ENCODE peak calls at places on chromosomes 1 and 21, in four cellular contexts. I is fibroblast of lung; J is astrocyte; V is activated CD8-positive, alpha-beta memory T cell treated with anti-CD3 and anti-CD28 coated beads, Interleukin-2, amount 10 ng/mL, durations not matched to agents 7 days and 5 days. B is an unnamed sample.

GRCh38 chr1:207923121-207923520 is 12.2 kb upstream of the CD34 start:
- DNase-seq in I (no peak), J (no peak), V (no peak), B (no peak)

GRCh38 chr1:94713472-94714141 is 106.5 kb upstream of the SLC44A3 start:
- DNase-seq in I (peak), J (peak), V (no peak), B (no peak)

GRCh38 chr21:22965455-22966125 is 1967.4 kb downstream of the NCAM2 start:
- DNase-seq in I (no peak), J (no peak), V (no peak), B (no peak)

GRCh38 chr1:220451541-220451940 is 76.4 kb upstream of the MARK1 start:
- DNase-seq in I (no peak), J (no peak), V (no peak), B (no peak)

GRCh38 chr1:94011709-94012590 is 102.7 kb upstream of the GCLM start:
- DNase-seq in I (no peak), J (peak), V (no peak), B (no peak)

GRCh38 chr1:62991152-62991551 is 207.2 kb downstream of the ATG4C start:
- DNase-seq in I (no peak), J (no peak), V (no peak), B (no peak)

GRCh38 chr1:74531807-74532206 is 19.4 kb upstream of the LRRC53 start:
- DNase-seq in I (no peak), J (no peak), V (no peak), B (no peak)

GRCh38 chr1:200877839-200878551 is 5.2 kb downstream of the GPR25 start:
- DNase-seq in I (no peak), J (no peak), V (peak), B (peak)

GRCh38 chr1:234893725-234894630 is 234.7 kb downstream of the TOMM20 start:
- DNase-seq in I (peak), J (peak), V (peak), B (peak)

GRCh38 chr1:43979528-43980254 is 681 bp downstream of the B4GALT2 start:
- DNase-seq in I (peak), J (peak), V (peak), B (no peak)

GRCh38 chr1:156803086-156803851 is 13.4 kb downstream of the SH2D2A start:
- DNase-seq in I (no peak), J (no peak), V (no peak), B (no peak)

GRCh38 chr1:233673947-233674431 is 60.1 kb downstream of the KCNK1 start:
- DNase-seq in I (no peak), J (no peak), V (no peak), B (no peak)

GRCh38 chr1:212401838-212402582 is 12.7 kb downstream of the PACC1 start:
- DNase-seq in I (peak), J (peak), V (no peak), B (no peak)

GRCh38 chr21:30839304-30839703 is 9.7 kb upstream of the KRTAP7-1 start:
- DNase-seq in I (no peak), J (no peak), V (peak), B (peak)

GRCh38 chr1:30728832-30729638 is 5.7 kb upstream of the MATN1 start:
- DNase-seq in I (no peak), J (no peak), V (no peak), B (no peak)

GRCh38 chr1:59477286-59477685 is 180.4 kb downstream of the FGGY start:
- DNase-seq in I (peak), J (peak), V (peak), B (peak)

GRCh38 chr21:36422279-36423098 is 37.3 kb downstream of the CHAF1B start:
- DNase-seq in I (peak), J (peak), V (peak), B (peak)

GRCh38 chr1:218362418-218363076 is 17.4 kb downstream of the TGFB2 start:
- DNase-seq in I (no peak), J (no peak), V (no peak), B (no peak)

GRCh38 chr1:70140343-70140742 is 65.0 kb downstream of the LRRC40 start:
- DNase-seq in I (peak), J (peak), V (no peak), B (no peak)

GRCh38 chr1:28099050-28099769 is 10.8 kb upstream of the EYA3 start:
- DNase-seq in I (no peak), J (no peak), V (peak), B (no peak)

GRCh38 chr1:10694274-10694632 is 102.2 kb downstream of the CASZ1 start:
- DNase-seq in I (no peak), J (no peak), V (peak), B (no peak)

GRCh38 chr1:236605030-236605806 is 902 bp upstream of the HEATR1 start:
- DNase-seq in I (no peak), J (no peak), V (no peak), B (no peak)

GRCh38 chr1:162368451-162368850 is 8.2 kb downstream of the SPATA46 start:
- DNase-seq in I (no peak), J (no peak), V (no peak), B (no peak)

GRCh38 chr1:15799928-15800835 is 7.3 kb downstream of the UQCRHL start:
- DNase-seq in I (peak), J (peak), V (no peak), B (no peak)